ENCODE peak calls at places on chromosomes 16 and 17, in six cellular contexts. A is astrocyte, P is IMR-90, G is PC-3, N is SK-N-SH, M is GM23248. T is an unnamed sample. For H3K4me1 and H3K9me3, the result is how much of the 10 kb centered on the place peaks cover.

GRCh38 chr16:49664221-49665215 is 191.4 kb downstream of the ZNF423 start:
- DNase-seq in A (no peak), P (no peak), G (no peak), N (peak), M (peak), T (no peak)

GRCh38 chr17:82388223-82388921 is 16.8 kb downstream of the UTS2R start:
- DNase-seq in A (peak), P (no peak), G (peak), N (peak), M (peak), T (no peak)

GRCh38 chr16:65576631-65577030 is 454.8 kb upstream of the CDH11 start:
- DNase-seq in A (no peak), P (no peak), G (no peak), N (no peak), M (no peak), T (no peak)

GRCh38 chr16:28219283-28219682 is 7.5 kb upstream of the XPO6 start:
- DNase-seq in A (no peak), P (peak), G (no peak), N (no peak), M (no peak), T (no peak)

GRCh38 chr16:66189951-66190350 is 176.5 kb upstream of the CDH5 start:
- DNase-seq in A (peak), P (peak), G (peak), N (no peak), M (peak), T (peak)

GRCh38 chr16:2483160-2483559 is 8.2 kb downstream of the TBC1D24 start:
- DNase-seq in A (no peak), P (peak), G (no peak), N (peak), M (peak), T (no peak)

GRCh38 chr17:246851-247421 is 65.5 kb upstream of the DOC2B start:
- DNase-seq in A (no peak), P (no peak), G (no peak), N (no peak), M (no peak), T (no peak)

GRCh38 chr16:82005491-82005830 is 5.8 kb downstream of the SDR42E1 start:
- DNase-seq in A (no peak), P (no peak), G (no peak), N (no peak), M (no peak), T (no peak)

GRCh38 chr16:25110392-25110947 is 1.1 kb upstream of the LCMT1 start:
- DNase-seq in A (no peak), P (no peak), G (no peak), N (no peak), M (peak), T (peak)

GRCh38 chr17:78159575-78160158 is 8.7 kb upstream of the SYNGR2 start:
- DNase-seq in A (peak), P (peak), G (peak), N (no peak), M (peak), T (peak)

GRCh38 chr16:65845466-65846209 is 520.9 kb upstream of the CDH5 start:
- DNase-seq in A (peak), P (peak), G (peak), N (no peak), M (peak), T (peak)

GRCh38 chr16:74169687-74170522 is 126.7 kb upstream of the PSMD7 start:
- DNase-seq in A (no peak), P (peak), G (peak), N (no peak), M (peak), T (peak)

GRCh38 chr17:27457731-27458523 is 1.7 kb downstream of the KSR1 start:
- DNase-seq in A (no peak), P (peak), G (no peak), N (peak), M (peak), T (peak)

GRCh38 chr16:59783191-59783590 is 1049.1 kb upstream of the GOT2 start:
- DNase-seq in A (peak), P (peak), G (peak), N (no peak), M (peak), T (no peak)

GRCh38 chr17:13931752-13932477 is 137.4 kb upstream of the COX10 start:
- DNase-seq in A (peak), P (peak), G (peak), N (no peak), M (peak), T (no peak)

GRCh38 chr17:49616546-49617205 is 41.0 kb downstream of the NXPH3 start:
- DNase-seq in A (peak), P (no peak), G (no peak), N (no peak), M (peak), T (peak)

GRCh38 chr17:29870836-29871430 is 59.1 kb downstream of the SSH2 start:
- DNase-seq in A (no peak), P (no peak), G (no peak), N (no peak), M (no peak), T (peak)

GRCh38 chr17:81712468-81713003 is 452 bp downstream of the SLC25A10 start:
- DNase-seq in A (no peak), P (no peak), G (peak), N (peak), M (peak), T (peak)

GRCh38 chr17:69516911-69517310 is 102.4 kb downstream of the MAP2K6 start:
- DNase-seq in A (peak), P (no peak), G (no peak), N (no peak), M (no peak), T (peak)

GRCh38 chr16:12092347-12092882 is 115.9 kb downstream of the SNX29 start:
- DNase-seq in A (peak), P (peak), G (peak), N (no peak), M (peak), T (peak)

GRCh38 chr16:53266156-53266555 is 168.1 kb upstream of the RBL2 start:
- DNase-seq in A (no peak), P (no peak), G (peak), N (no peak), M (no peak), T (no peak)

GRCh38 chr17:21015564-21015963 is 27.2 kb downstream of the USP22 start:
- DNase-seq in A (no peak), P (no peak), G (no peak), N (no peak), M (no peak), T (no peak)

DNA sequence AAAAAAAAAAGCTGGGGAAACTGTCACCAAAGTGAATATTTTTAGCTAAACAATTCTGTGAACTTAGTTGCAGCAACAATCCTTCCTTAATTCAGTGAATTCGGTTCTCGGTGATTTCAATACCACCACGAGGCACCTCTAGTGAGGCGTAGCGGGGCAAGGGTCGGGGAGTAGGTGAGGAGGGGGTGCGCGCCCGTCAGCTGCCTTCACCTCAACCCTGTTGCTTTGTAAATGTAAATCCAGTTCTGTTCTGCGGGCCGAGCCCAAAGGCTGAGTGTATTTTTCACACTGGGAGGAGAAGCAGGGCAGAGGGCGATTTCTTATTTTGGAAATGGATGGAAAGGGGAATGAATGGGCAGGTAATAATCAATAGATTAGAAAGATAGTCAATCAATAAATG is 17.4 kb downstream of the SALL1 start:
- DNase-seq in A (no peak), P (no peak), G (no peak), N (no peak), M (no peak), T (no peak)
- H3K9ac ChIP-seq in A (no peak), P (no peak), G (no peak), N (no peak), M (peak), T (peak)

DNA sequence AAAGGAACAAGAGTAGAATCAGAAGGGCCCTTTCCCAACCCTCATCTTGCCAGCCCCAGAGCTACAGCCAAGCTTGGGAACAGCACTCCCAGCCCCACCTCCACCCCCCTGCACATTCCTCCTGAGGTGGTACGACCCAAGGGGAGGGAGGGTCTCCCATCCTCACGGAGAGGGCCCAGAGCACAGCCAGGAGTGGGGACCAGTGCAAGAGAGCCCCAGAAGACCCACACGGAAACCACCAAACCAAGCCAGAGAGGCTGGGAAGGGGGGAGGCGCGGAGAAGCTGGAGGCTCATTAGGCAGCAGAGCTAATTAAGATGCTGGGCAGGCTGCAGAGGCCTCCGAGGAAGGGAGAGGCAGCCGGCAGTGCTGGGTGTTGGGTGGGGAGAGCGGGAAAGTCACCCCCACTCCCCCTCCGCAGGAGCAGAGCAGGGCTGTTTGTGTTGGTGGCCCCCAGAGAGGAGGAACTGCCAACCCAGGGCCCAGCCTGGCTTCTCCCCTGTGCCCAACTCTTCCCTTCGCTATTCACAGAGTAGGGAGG is 2.4 kb downstream of the CACNB1 start:
- DNase-seq in A (no peak), P (no peak), G (no peak), N (no peak), M (peak), T (no peak)
- H3K4me1 ChIP-seq in A (under half), P (under half), G (under half), N (under half), M (under half), T (under half)

GRCh38 chr17:22272363-22273146 is 580.2 kb downstream of the KCNJ18 start:
- DNase-seq in A (no peak), P (no peak), G (no peak), N (no peak), M (no peak), T (no peak)

GRCh38 chr17:22268912-22269220 is 576.5 kb downstream of the KCNJ18 start:
- DNase-seq in A (no peak), P (no peak), G (no peak), N (no peak), M (no peak), T (no peak)

GRCh38 chr17:22277595-22277994 is 585.3 kb downstream of the KCNJ18 start:
- DNase-seq in A (no peak), P (no peak), G (no peak), N (no peak), M (no peak), T (no peak)

GRCh38 chr17:22270381-22270780 is 578.1 kb downstream of the KCNJ18 start:
- DNase-seq in A (no peak), P (no peak), G (no peak), N (no peak), M (no peak), T (no peak)

DNA sequence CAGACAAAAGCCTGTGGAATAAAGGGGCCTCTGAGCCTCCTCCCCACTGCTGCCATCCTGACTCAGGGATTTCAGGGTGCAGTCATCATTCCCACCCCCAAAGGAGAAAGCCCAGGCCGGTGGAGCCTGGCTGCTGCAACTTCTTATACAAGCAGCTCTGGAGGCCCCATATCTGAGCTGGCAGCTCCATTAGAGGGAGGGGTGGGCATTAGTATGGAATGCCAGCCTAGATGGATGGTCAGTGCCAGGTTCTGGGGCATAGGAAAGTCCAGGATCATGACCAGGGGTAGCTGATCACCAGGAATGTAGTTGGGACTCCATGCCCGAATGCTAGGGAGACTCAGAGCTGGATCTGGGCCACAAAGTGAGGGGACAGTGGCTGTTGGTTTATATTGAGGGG is 581.0 kb downstream of the KCNJ18 start:
- DNase-seq in A (no peak), P (no peak), G (no peak), N (no peak), M (no peak), T (no peak)
- H3K9me3 ChIP-seq in A (under half), P (under half), G (under half), N (under half), M (under half), T (under half)

GRCh38 chr17:28734712-28735241 is 6.2 kb downstream of the NEK8 start:
- DNase-seq in A (no peak), P (no peak), G (no peak), N (no peak), M (no peak), T (no peak)

GRCh38 chr17:28738680-28739384 is 5.0 kb upstream of the TRAF4 start:
- DNase-seq in A (no peak), P (no peak), G (no peak), N (no peak), M (no peak), T (no peak)

GRCh38 chr17:28737770-28738679 is 5.8 kb upstream of the TRAF4 start:
- DNase-seq in A (no peak), P (no peak), G (no peak), N (no peak), M (no peak), T (no peak)

GRCh38 chr17:28735242-28735722 is 6.7 kb downstream of the NEK8 start:
- DNase-seq in A (no peak), P (no peak), G (peak), N (no peak), M (no peak), T (peak)

DNA sequence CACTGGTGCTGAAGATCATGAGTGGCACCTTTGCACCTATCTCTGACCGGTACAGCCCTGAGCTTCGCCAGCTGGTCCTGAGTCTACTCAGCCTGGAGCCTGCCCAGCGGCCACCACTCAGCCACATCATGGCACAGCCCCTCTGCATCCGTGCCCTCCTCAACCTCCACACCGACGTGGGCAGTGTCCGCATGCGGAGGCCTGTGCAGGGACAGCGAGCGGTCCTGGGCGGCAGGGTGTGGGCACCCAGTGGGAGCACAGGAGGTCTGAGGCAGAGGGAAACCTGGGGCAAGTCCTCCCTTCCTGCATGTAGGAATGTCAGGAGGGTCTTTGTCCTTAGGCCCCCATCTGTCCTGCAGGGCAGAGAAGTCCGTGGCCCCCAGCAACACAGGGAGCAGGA is 6.5 kb upstream of the TRAF4 start:
- DNase-seq in A (no peak), P (no peak), G (no peak), N (no peak), M (no peak), T (no peak)
- H3K9ac ChIP-seq in A (no peak), P (no peak), G (no peak), N (no peak), M (no peak), T (no peak)

GRCh38 chr17:40611840-40612509 is 35.6 kb downstream of the SMARCE1 start:
- DNase-seq in A (no peak), P (no peak), G (no peak), N (no peak), M (no peak), T (no peak)

GRCh38 chr17:40610359-40610758 is 37.3 kb downstream of the SMARCE1 start:
- DNase-seq in A (no peak), P (no peak), G (no peak), N (no peak), M (no peak), T (no peak)

GRCh38 chr17:40613755-40614154 is 33.9 kb downstream of the SMARCE1 start:
- DNase-seq in A (no peak), P (no peak), G (no peak), N (no peak), M (no peak), T (no peak)

GRCh38 chr17:40614431-40615294 is 33.0 kb downstream of the SMARCE1 start:
- DNase-seq in A (no peak), P (no peak), G (no peak), N (no peak), M (no peak), T (no peak)

GRCh38 chr17:40612510-40613244 is 34.9 kb downstream of the SMARCE1 start:
- DNase-seq in A (no peak), P (no peak), G (peak), N (no peak), M (peak), T (no peak)
- H3K4me1 ChIP-seq in A (under half), P (under half), G (under half), N (under half), M (under half), T (under half)

DNA sequence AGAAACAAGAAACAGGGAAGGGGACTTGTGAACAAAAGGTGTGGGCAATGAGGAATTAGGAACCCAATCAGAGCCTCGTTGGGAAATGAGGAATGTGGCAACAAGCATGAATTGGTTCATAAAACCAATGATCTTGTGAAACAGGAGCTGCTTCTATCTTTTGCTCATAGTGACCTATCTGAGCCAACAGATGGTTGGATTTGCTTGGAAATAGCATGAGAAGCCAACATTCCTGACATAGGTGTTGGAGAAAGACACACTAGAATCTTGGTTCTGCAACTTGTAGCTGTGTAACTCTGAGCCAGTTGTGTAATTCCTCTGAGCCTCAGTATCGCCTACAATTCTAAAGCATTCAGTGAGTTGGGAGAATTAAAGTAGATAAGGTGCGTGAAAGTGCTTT is 251.9 kb upstream of the AXIN2 start:
- DNase-seq in A (no peak), P (peak), G (no peak), N (no peak), M (peak), T (no peak)
- H3K9me3 ChIP-seq in A (under half), P (under half), G (under half), N (under half), M (under half), T (under half)

GRCh38 chr16:84820305-84820684 is 510 bp downstream of the CRISPLD2 start:
- DNase-seq in A (no peak), P (no peak), G (peak), N (no peak), M (peak), T (peak)

GRCh38 chr16:84819644-84820304 is at the start of gene CRISPLD2:
- DNase-seq in A (peak), P (peak), G (peak), N (peak), M (peak), T (peak)

GRCh38 chr16:84820771-84821170 is 986 bp downstream of the CRISPLD2 start:
- DNase-seq in A (no peak), P (no peak), G (no peak), N (no peak), M (peak), T (no peak)

GRCh38 chr16:84821728-84822676 is 2.2 kb downstream of the CRISPLD2 start:
- DNase-seq in A (no peak), P (no peak), G (peak), N (no peak), M (peak), T (peak)

DNA sequence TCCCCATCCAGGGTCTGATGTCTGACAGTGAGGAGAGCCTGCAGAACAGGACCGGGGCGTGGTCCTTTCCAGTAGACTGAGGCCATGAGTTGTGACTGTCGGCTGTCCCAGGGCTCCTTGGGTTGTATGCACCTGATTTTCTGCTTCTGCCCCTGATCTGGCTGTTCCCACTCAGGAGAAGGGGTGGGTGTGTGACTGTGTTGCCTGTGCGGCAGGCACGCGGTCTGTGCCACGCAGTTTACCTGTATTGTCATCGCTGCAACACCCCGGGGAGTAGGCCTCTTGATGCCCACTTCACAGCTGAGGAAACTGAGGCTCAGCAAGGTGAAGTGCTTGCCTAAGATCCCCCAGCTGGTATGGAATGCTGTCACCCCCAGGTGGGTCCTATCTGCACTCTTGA is 1.4 kb downstream of the CRISPLD2 start:
- DNase-seq in A (no peak), P (no peak), G (no peak), N (no peak), M (no peak), T (no peak)
- H3K9ac ChIP-seq in A (peak), P (peak), G (no peak), N (no peak), M (peak), T (peak)

GRCh38 chr16:69323428-69323827 is 7.0 kb downstream of the PDF start:
- DNase-seq in A (no peak), P (no peak), G (no peak), N (no peak), M (no peak), T (no peak)
- H3K4me1 ChIP-seq in A (under half), P (under half), G (under half), N (under half), M (under half), T (under half)